ENCODE peak calls at places on chromosomes 2 and 18, in four cellular contexts. Q, R, N and J are unnamed samples.

GRCh38 chr2:120612931-120613330 is 122.7 kb upstream of the GLI2 start:
- DNase-seq in Q (no peak), R (no peak), N (no peak), J (peak)

GRCh38 chr18:50099725-50100414 is 95.1 kb downstream of the MYO5B start:
- DNase-seq in Q (no peak), R (peak), N (no peak), J (peak)

GRCh38 chr2:230805353-230806017 is 59.3 kb upstream of the ITM2C start:
- DNase-seq in Q (no peak), R (no peak), N (no peak), J (no peak)

GRCh38 chr2:167264380-167264779 is 376.1 kb downstream of the XIRP2 start:
- DNase-seq in Q (no peak), R (no peak), N (no peak), J (peak)

GRCh38 chr2:158573739-158574138 is 117.0 kb downstream of the PKP4 start:
- DNase-seq in Q (no peak), R (no peak), N (no peak), J (no peak)

GRCh38 chr2:232588680-232589585 is 38.4 kb downstream of the EIF4E2 start:
- DNase-seq in Q (peak), R (peak), N (peak), J (no peak)

GRCh38 chr18:59696311-59697235 is 650 bp downstream of the CCBE1 start:
- DNase-seq in Q (no peak), R (peak), N (no peak), J (peak)

GRCh38 chr2:77479395-77479794 is 42.8 kb downstream of the LRRTM4 start:
- DNase-seq in Q (no peak), R (no peak), N (no peak), J (no peak)

GRCh38 chr18:24734058-24734457 is 273.6 kb downstream of the HRH4 start:
- DNase-seq in Q (peak), R (no peak), N (no peak), J (peak)

GRCh38 chr18:79092869-79093268 is 23.7 kb downstream of the ATP9B start:
- DNase-seq in Q (no peak), R (no peak), N (no peak), J (no peak)

GRCh38 chr2:102061962-102062795 is 70.4 kb downstream of the IL1R2 start:
- DNase-seq in Q (no peak), R (peak), N (no peak), J (no peak)

GRCh38 chr18:65587491-65587890 is 163.3 kb upstream of the CDH7 start:
- DNase-seq in Q (no peak), R (no peak), N (no peak), J (peak)

GRCh38 chr2:229296561-229296960 is 25.5 kb upstream of the PID1 start:
- DNase-seq in Q (no peak), R (no peak), N (no peak), J (no peak)

GRCh38 chr2:146370821-146371220 is 1474.0 kb upstream of the ACVR2A start:
- DNase-seq in Q (no peak), R (peak), N (no peak), J (no peak)

GRCh38 chr2:71306762-71307161 is 24.8 kb upstream of the ZNF638 start:
- DNase-seq in Q (no peak), R (peak), N (no peak), J (no peak)

GRCh38 chr2:235594041-235594440 is 100.2 kb downstream of the AGAP1 start:
- DNase-seq in Q (no peak), R (peak), N (no peak), J (peak)

GRCh38 chr18:49447810-49448745 is 12.4 kb downstream of the DYM start:
- DNase-seq in Q (no peak), R (peak), N (no peak), J (peak)

GRCh38 chr2:85997016-85997970 is 108.4 kb downstream of the POLR1A start:
- DNase-seq in Q (peak), R (peak), N (no peak), J (no peak)

GRCh38 chr2:38666578-38666926 is 638 bp downstream of the GALM start:
- DNase-seq in Q (peak), R (peak), N (no peak), J (peak)

GRCh38 chr2:225207471-225207870 is 165.2 kb upstream of the DOCK10 start:
- DNase-seq in Q (no peak), R (no peak), N (no peak), J (no peak)

GRCh38 chr2:54457326-54458023 is 1.3 kb downstream of the SPTBN1 start:
- DNase-seq in Q (no peak), R (no peak), N (peak), J (peak)

GRCh38 chr2:142853912-142854311 is 23.6 kb upstream of the KYNU start:
- DNase-seq in Q (no peak), R (no peak), N (no peak), J (no peak)

GRCh38 chr2:36389081-36389480 is 33.5 kb downstream of the CRIM1 start:
- DNase-seq in Q (no peak), R (peak), N (no peak), J (no peak)

GRCh38 chr18:70398076-70398475 is 109.2 kb downstream of the SOCS6 start:
- DNase-seq in Q (no peak), R (no peak), N (no peak), J (no peak)

GRCh38 chr2:20381457-20381856 is 30.8 kb upstream of the PUM2 start:
- DNase-seq in Q (no peak), R (peak), N (no peak), J (peak)

GRCh38 chr2:127700527-127701192 is 637 bp upstream of the SFT2D3 start:
- DNase-seq in Q (peak), R (no peak), N (peak), J (peak)

GRCh38 chr2:223166215-223166493 is 114.2 kb downstream of the KCNE4 start:
- DNase-seq in Q (no peak), R (no peak), N (no peak), J (no peak)

GRCh38 chr2:54605836-54606235 is 117.6 kb upstream of the EML6 start:
- DNase-seq in Q (no peak), R (peak), N (no peak), J (no peak)

GRCh38 chr18:36066731-36067117 is 635 bp downstream of the RPRD1A start:
- DNase-seq in Q (no peak), R (no peak), N (no peak), J (peak)

GRCh38 chr2:168599738-168600137 is 143.7 kb downstream of the CERS6 start:
- DNase-seq in Q (no peak), R (no peak), N (no peak), J (no peak)